ENCODE peak calls at places on chromosome 13, in six cellular contexts. R is fibroblast of lung, A is keratinocyte, W is lower lobe of right lung, M is psoas muscle, G is thoracic aorta. S is an unnamed sample.

GRCh38 chr13:74145249-74145970 is 11.2 kb upstream of the KLF12 start:
- DNase-seq in R (peak), A (no peak), W (no peak), M (no peak), G (no peak), S (peak)

GRCh38 chr13:23185542-23185941 is 4.8 kb downstream of the SGCG start:
- DNase-seq in R (no peak), A (no peak), W (no peak), M (no peak), G (no peak), S (no peak)

GRCh38 chr13:83312194-83312593 is 570.1 kb downstream of the SLITRK1 start:
- DNase-seq in R (no peak), A (no peak), W (no peak), M (no peak), G (no peak), S (no peak)

GRCh38 chr13:80276371-80277289 is 64.3 kb downstream of the SPRY2 start:
- DNase-seq in R (no peak), A (no peak), W (no peak), M (no peak), G (no peak), S (peak)

GRCh38 chr13:32278456-32278855 is 36.7 kb downstream of the ZAR1L start:
- DNase-seq in R (peak), A (no peak), W (no peak), M (no peak), G (no peak), S (peak)

GRCh38 chr13:30002577-30002976 is 152.2 kb upstream of the UBL3 start:
- DNase-seq in R (peak), A (peak), W (no peak), M (no peak), G (no peak), S (peak)

GRCh38 chr13:48731957-48732569 is 78.3 kb downstream of the CYSLTR2 start:
- DNase-seq in R (no peak), A (no peak), W (peak), M (peak), G (no peak), S (peak)

GRCh38 chr13:22735381-22735995 is 445.3 kb upstream of the SGCG start:
- DNase-seq in R (no peak), A (no peak), W (no peak), M (no peak), G (no peak), S (no peak)

GRCh38 chr13:64847767-64848166 is 2382.4 kb downstream of the PCDH9 start:
- DNase-seq in R (no peak), A (no peak), W (no peak), M (no peak), G (no peak), S (no peak)

GRCh38 chr13:40472427-40473220 is 193.8 kb downstream of the FOXO1 start:
- DNase-seq in R (no peak), A (no peak), W (no peak), M (no peak), G (no peak), S (no peak)

GRCh38 chr13:56906909-56907308 is 233.8 kb upstream of the PRR20A start:
- DNase-seq in R (no peak), A (no peak), W (no peak), M (no peak), G (no peak), S (no peak)

GRCh38 chr13:110433014-110433413 is 125.9 kb downstream of the COL4A2 start:
- DNase-seq in R (no peak), A (no peak), W (no peak), M (peak), G (peak), S (no peak)

GRCh38 chr13:102680842-102681725 is 13.8 kb downstream of the METTL21C start:
- DNase-seq in R (peak), A (no peak), W (no peak), M (no peak), G (no peak), S (peak)

GRCh38 chr13:57634829-57635165 is 3.3 kb downstream of the PCDH17 start:
- DNase-seq in R (no peak), A (no peak), W (no peak), M (no peak), G (no peak), S (no peak)

GRCh38 chr13:79212064-79212619 is 193.9 kb downstream of the RBM26 start:
- DNase-seq in R (no peak), A (no peak), W (no peak), M (no peak), G (no peak), S (no peak)

GRCh38 chr13:114089751-114090400 is 42.5 kb downstream of the RASA3 start:
- DNase-seq in R (no peak), A (no peak), W (no peak), M (no peak), G (no peak), S (no peak)

GRCh38 chr13:31846984-31847752 is 107.8 kb downstream of the RXFP2 start:
- DNase-seq in R (no peak), A (no peak), W (no peak), M (peak), G (no peak), S (peak)

GRCh38 chr13:51520524-51520923 is 63.7 kb upstream of the WDFY2 start:
- DNase-seq in R (peak), A (no peak), W (no peak), M (no peak), G (no peak), S (peak)

GRCh38 chr13:32087955-32088747 is 56.6 kb downstream of the FRY start:
- DNase-seq in R (peak), A (no peak), W (no peak), M (no peak), G (no peak), S (peak)

GRCh38 chr13:114002009-114002544 is 28.2 kb upstream of the C13orf46 start:
- DNase-seq in R (no peak), A (no peak), W (peak), M (peak), G (no peak), S (no peak)

DNA sequence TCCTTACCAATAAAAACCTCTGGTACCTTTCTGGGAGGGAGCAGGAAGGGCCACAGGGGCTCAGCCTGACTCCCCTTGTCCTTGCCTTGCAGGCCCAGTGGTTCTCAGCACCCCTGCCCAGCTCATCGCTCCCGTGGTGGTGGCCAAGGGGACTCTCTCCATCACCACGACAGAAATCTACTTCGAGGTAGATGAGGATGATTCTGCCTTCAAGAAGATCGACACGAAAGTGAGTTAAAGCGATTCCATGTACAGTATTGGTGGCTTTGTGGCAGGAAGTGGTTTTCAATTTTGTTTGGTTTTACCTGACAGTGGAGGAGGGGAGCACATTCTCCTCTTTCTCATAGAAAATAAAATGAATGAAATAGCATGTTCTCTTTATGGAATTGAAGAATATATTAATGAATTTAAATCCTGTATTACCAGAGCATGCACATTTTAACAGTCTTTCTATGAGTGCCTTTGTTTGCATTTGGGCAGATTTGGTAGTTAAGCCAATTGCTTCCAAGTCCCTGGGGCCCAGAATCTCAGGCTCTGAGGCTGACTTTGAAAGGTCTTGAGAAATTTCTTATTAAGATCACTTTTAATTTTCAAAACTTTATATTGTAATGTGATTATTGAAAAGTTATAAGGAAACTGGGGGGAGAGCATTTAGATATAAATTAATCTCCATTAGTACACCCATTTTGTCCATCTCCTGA is 4.0 kb downstream of the MAB21L1 start:
- DNase-seq in R (no peak), A (no peak), W (no peak), M (no peak), G (no peak), S (peak)
- H3K4me3 ChIP-seq in R (no peak), A (no peak), W (no peak), M (peak), G (no peak), S (peak)

DNA sequence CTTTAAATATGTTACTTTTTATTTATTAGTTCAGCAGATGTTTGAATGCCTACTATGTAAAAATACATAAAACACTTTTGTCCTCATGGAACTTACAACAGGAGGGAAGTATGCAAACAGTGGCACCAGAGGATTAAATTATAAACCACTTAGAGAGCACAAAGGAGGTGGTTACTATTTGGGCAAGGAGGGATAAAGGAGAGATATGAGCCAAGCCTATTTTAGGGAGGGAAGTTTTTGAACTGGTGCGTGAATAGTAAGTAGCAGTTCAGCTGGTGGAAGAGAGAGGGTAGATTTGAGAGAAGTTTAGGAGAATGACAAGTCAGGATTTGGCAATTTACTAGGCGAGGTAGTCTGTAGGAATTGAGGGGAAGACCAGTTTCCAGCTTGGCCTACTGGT is 8.6 kb downstream of the AKAP11 start:
- DNase-seq in R (no peak), A (no peak), W (no peak), M (no peak), G (no peak), S (no peak)
- H3K4me3 ChIP-seq in R (no peak), A (no peak), W (no peak), M (no peak), G (no peak), S (no peak)

DNA sequence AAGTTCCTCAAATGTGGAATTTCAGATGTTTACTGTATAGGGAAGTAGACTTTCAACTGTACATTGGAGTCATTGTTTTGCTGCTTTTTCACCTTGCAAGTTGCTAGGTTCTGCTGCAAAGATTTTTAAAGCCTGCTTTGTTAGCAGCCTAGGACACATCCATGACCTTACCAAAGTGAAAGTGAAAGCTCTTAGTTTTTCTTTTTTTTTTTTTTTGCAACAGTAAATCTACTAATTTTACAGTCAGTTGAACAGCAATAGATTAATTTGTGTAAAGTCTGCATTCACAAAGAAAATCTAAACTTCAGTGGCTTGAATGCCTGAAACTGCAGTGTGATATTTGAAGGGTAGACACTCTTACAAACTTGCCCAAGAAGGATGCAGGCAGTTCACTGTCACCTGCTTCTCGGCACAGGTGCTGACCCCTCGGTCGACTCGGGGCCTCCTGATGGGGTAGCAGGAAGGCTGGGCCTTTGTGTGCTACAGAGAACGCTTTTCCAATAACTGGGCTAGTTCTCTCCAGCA is 5.0 kb upstream of the MTIF3 start:
- DNase-seq in R (peak), A (no peak), W (no peak), M (no peak), G (no peak), S (no peak)
- H3K4me3 ChIP-seq in R (peak), A (no peak), W (peak), M (peak), G (peak), S (no peak)

GRCh38 chr13:85363504-85363903 is 435.7 kb downstream of the SLITRK6 start:
- DNase-seq in R (no peak), A (no peak), W (no peak), M (no peak), G (no peak), S (no peak)
- H3K4me3 ChIP-seq in R (no peak), A (no peak), W (no peak), M (no peak), G (no peak), S (no peak)

GRCh38 chr13:44667950-44668349 is 91.8 kb upstream of the TSC22D1 start:
- DNase-seq in R (peak), A (no peak), W (no peak), M (no peak), G (no peak), S (peak)
- H3K4me3 ChIP-seq in R (no peak), A (no peak), W (no peak), M (no peak), G (peak), S (no peak)

S was measured in fibroblast of mammary gland.